ENCODE peak calls at places on chromosome 13, in four cellular contexts. T is astrocyte of the spinal cord, L is mucosa of descending colon, R is cardiac muscle cell. P is an unnamed sample.

GRCh38 chr13:63864171-63864902 is 2448.7 kb upstream of the PCDH20 start:
- DNase-seq in T (peak; percentile 26), L (no peak), R (peak; percentile 2), P (peak; percentile 73)

GRCh38 chr13:49693191-49693733 is 2.0 kb upstream of the EBPL start:
- DNase-seq in T (no peak), L (no peak), R (peak; percentile 13), P (peak; percentile 27)

GRCh38 chr13:75960538-75960994 is 324.4 kb downstream of the LMO7 start:
- DNase-seq in T (no peak), L (no peak), R (no peak), P (no peak)

GRCh38 chr13:76672422-76672821 is 213.8 kb downstream of the KCTD12 start:
- DNase-seq in T (peak; percentile 71), L (no peak), R (peak; percentile 55), P (peak; percentile 79)

GRCh38 chr13:75308222-75308621 is 173.7 kb downstream of the TBC1D4 start:
- DNase-seq in T (no peak), L (no peak), R (no peak), P (no peak)

GRCh38 chr13:93233997-93234416 is 7.4 kb downstream of the GPC6 start:
- DNase-seq in T (no peak), L (no peak), R (no peak), P (peak; percentile 13)

GRCh38 chr13:31067416-31068118 is 94.1 kb downstream of the HSPH1 start:
- DNase-seq in T (peak; percentile 64), L (no peak), R (peak; percentile 53), P (peak; percentile 44)

GRCh38 chr13:59823495-59823894 is 340.2 kb downstream of the DIAPH3 start:
- DNase-seq in T (peak; percentile 35), L (no peak), R (peak; percentile 46), P (peak; percentile 68)

GRCh38 chr13:90302113-90302512 is 1045.4 kb upstream of the MIR17HG start:
- DNase-seq in T (peak; percentile 64), L (no peak), R (peak; percentile 90), P (peak; percentile 84)

GRCh38 chr13:57314897-57315520 is 148.0 kb downstream of the PRR20E start:
- DNase-seq in T (no peak), L (no peak), R (no peak), P (no peak)

GRCh38 chr13:100650321-100650720 is 24.3 kb downstream of the TMTC4 start:
- DNase-seq in T (no peak), L (no peak), R (no peak), P (no peak)

GRCh38 chr13:102651392-102651791 is 43.5 kb downstream of the METTL21C start:
- DNase-seq in T (peak; percentile 46), L (no peak), R (peak; percentile 21), P (peak; percentile 70)

GRCh38 chr13:112066624-112067004 is 335 bp upstream of the SOX1 start:
- DNase-seq in T (peak; percentile 58), L (no peak), R (peak; percentile 58), P (no peak)

GRCh38 chr13:80235131-80235530 is 105.8 kb downstream of the SPRY2 start:
- DNase-seq in T (peak; percentile 47), L (no peak), R (peak; percentile 39), P (peak; percentile 31)

GRCh38 chr13:59915252-59915651 is 248.5 kb downstream of the DIAPH3 start:
- DNase-seq in T (no peak), L (no peak), R (no peak), P (no peak)

GRCh38 chr13:101398191-101398590 is 18.1 kb downstream of the NALCN start:
- DNase-seq in T (peak; percentile 50), L (no peak), R (no peak), P (peak; percentile 29)

GRCh38 chr13:37118002-37118401 is 12.5 kb upstream of the CSNK1A1L start:
- DNase-seq in T (no peak), L (no peak), R (no peak), P (no peak)

GRCh38 chr13:80173224-80173623 is 167.7 kb downstream of the SPRY2 start:
- DNase-seq in T (no peak), L (no peak), R (no peak), P (no peak)

GRCh38 chr13:48315981-48316380 is 12.4 kb downstream of the RB1 start:
- DNase-seq in T (no peak), L (no peak), R (no peak), P (peak; percentile 35)

GRCh38 chr13:35228536-35228935 is 248.0 kb downstream of the MAB21L1 start:
- DNase-seq in T (no peak), L (no peak), R (no peak), P (no peak)

GRCh38 chr13:83831796-83832195 is 50.5 kb downstream of the SLITRK1 start:
- DNase-seq in T (no peak), L (no peak), R (no peak), P (no peak)

GRCh38 chr13:48731957-48732569 is 78.3 kb downstream of the CYSLTR2 start:
- DNase-seq in T (no peak), L (peak; percentile 55), R (peak; percentile 52), P (peak; percentile 60)

GRCh38 chr13:108463365-108463764 is 166.0 kb upstream of the MYO16 start:
- DNase-seq in T (peak; percentile 95), L (no peak), R (peak; percentile 69), P (peak; percentile 97)

GRCh38 chr13:43307221-43307920 is 284.0 kb downstream of the DNAJC15 start:
- DNase-seq in T (no peak), L (no peak), R (no peak), P (no peak)

GRCh38 chr13:23356368-23356767 is 77.1 kb downstream of the SACS start:
- DNase-seq in T (no peak), L (no peak), R (no peak), P (no peak)

GRCh38 chr13:69363360-69363759 is 744.3 kb upstream of the ATXN8OS start:
- DNase-seq in T (no peak), L (no peak), R (no peak), P (no peak)

GRCh38 chr13:64339373-64340063 is 2890.6 kb downstream of the PCDH9 start:
- DNase-seq in T (no peak), L (no peak), R (no peak), P (no peak)

GRCh38 chr13:51249767-51250741 is 27.9 kb downstream of the FAM124A start:
- DNase-seq in T (no peak), L (no peak), R (no peak), P (peak; percentile 22)

GRCh38 chr13:107545946-107546502 is 669.3 kb downstream of the LIG4 start:
- DNase-seq in T (no peak), L (no peak), R (no peak), P (no peak)

GRCh38 chr13:35499131-35500051 is 22.9 kb upstream of the MAB21L1 start:
- DNase-seq in T (no peak), L (no peak), R (no peak), P (no peak)

GRCh38 chr13:30618186-30618937 is 642 bp downstream of the USPL1 start:
- DNase-seq in T (no peak), L (peak; percentile 60), R (no peak), P (peak; percentile 21)

GRCh38 chr13:22218784-22219183 is 547.9 kb downstream of the FGF9 start:
- DNase-seq in T (no peak), L (no peak), R (no peak), P (no peak)

GRCh38 chr13:112104873-112105234 is 37.9 kb downstream of the SOX1 start:
- DNase-seq in T (no peak), L (peak; percentile 37), R (no peak), P (no peak)

GRCh38 chr13:37729876-37730275 is 131.3 kb upstream of the POSTN start:
- DNase-seq in T (no peak), L (no peak), R (no peak), P (no peak)

GRCh38 chr13:91894311-91894710 is 495.9 kb downstream of the GPC5 start:
- DNase-seq in T (peak; percentile 3), L (no peak), R (peak; percentile 42), P (peak; percentile 13)

GRCh38 chr13:58134012-58134411 is 502.5 kb downstream of the PCDH17 start:
- DNase-seq in T (no peak), L (no peak), R (no peak), P (no peak)

GRCh38 chr13:76474356-76474755 is 411.8 kb downstream of the KCTD12 start:
- DNase-seq in T (no peak), L (no peak), R (peak; percentile 49), P (peak; percentile 57)

GRCh38 chr13:62781866-62782265 is 1366.2 kb upstream of the PCDH20 start:
- DNase-seq in T (no peak), L (no peak), R (no peak), P (peak; percentile 2)

GRCh38 chr13:64130600-64130999 is 2715.0 kb upstream of the PCDH20 start:
- DNase-seq in T (no peak), L (no peak), R (peak; percentile 1), P (no peak)

GRCh38 chr13:99730403-99730802 is 229.1 kb downstream of the TM9SF2 start:
- DNase-seq in T (no peak), L (no peak), R (no peak), P (no peak)

DNA sequence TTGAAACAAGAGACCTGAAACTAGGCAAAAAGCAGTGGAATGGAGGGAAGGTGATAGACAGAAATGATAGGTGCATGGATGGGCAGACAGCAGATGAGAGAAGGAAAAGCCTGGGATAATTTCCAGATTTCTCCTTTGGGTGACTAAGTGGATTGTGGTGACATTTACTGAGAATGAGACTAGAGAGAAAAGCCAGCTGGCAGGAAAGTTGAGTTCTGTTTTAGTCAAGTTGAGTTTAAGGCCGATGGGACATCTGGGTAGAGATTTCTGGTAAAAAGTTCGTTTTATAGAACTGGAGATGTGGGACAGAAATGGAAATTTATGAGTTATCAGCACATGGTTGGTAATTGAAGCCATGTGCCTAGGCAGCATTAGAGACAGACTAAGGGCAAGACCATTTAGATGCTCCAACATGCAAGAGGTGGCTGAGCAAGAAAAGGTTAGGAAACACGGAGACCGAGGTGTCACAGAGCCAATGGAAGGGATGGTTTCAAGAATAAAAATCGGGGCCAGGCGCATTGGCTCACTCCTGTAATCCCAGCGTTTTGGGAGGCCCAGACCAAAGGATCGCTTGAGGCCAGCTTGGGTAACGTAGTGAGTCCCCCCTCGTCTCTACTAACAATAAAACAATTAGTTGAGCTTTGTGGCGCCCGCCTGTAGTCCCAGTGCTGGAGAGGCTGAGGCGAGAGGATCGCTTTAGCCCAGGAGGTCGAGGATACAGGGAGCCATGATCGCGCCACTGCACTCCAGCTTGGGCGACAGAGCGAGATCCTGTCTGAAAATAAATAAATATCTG is 9.6 kb upstream of the DGKH start:
- DNase-seq in T (no peak), L (peak; percentile 50), R (no peak), P (no peak)
- H3K4me3 ChIP-seq in T (no peak overlapping the region), L (no peak overlapping the region), R (peak overlapping the region; percentile 55), P (no peak overlapping the region)

GRCh38 chr13:41501281-41501680 is 43.9 kb downstream of the RGCC start:
- DNase-seq in T (no peak), L (no peak), R (no peak), P (no peak)

GRCh38 chr13:41502021-41502420 is 44.7 kb downstream of the RGCC start:
- DNase-seq in T (no peak), L (no peak), R (no peak), P (no peak)

GRCh38 chr13:41500501-41500900 is 43.2 kb downstream of the RGCC start:
- DNase-seq in T (no peak), L (peak; percentile 61), R (no peak), P (no peak)

GRCh38 chr13:41503386-41503785 is 46.0 kb downstream of the RGCC start:
- DNase-seq in T (no peak), L (no peak), R (no peak), P (no peak)

GRCh38 chr13:41502676-41503075 is 45.3 kb downstream of the RGCC start:
- DNase-seq in T (no peak), L (no peak), R (no peak), P (no peak)
- TF ChIP-seq CTCF in T (no peak), L (no peak), R (no peak), P (no peak)

GRCh38 chr13:113815151-113816058 is 48.5 kb downstream of the GAS6 start:
- DNase-seq in T (no peak), L (no peak), R (no peak), P (no peak)
- H3K4me3 ChIP-seq in T (no peak overlapping the region), L (no peak overlapping the region), R (no peak overlapping the region), P (no peak overlapping the region)

GRCh38 chr13:61013782-61014181 is 401.9 kb downstream of the PCDH20 start:
- DNase-seq in T (no peak), L (no peak), R (no peak), P (no peak)

GRCh38 chr13:61010358-61010757 is 405.3 kb downstream of the PCDH20 start:
- DNase-seq in T (no peak), L (no peak), R (no peak), P (no peak)
- TF ChIP-seq CTCF in T (no peak), L (no peak), R (no peak), P (no peak)